ENCODE peak calls at places on chromosomes 16 and 17, in eight cellular contexts. K, E, P, G, Z, R, N and F are unnamed samples.

GRCh38 chr17:15361151-15361550 is 19.8 kb upstream of the TEKT3 start:
- DNase-seq in K (no peak), E (no peak), P (no peak), G (no peak), Z (no peak), R (no peak), N (no peak), F (no peak)

GRCh38 chr17:31266042-31266441 is 31.0 kb downstream of the OMG start:
- DNase-seq in K (no peak), E (no peak), P (no peak), G (no peak), Z (no peak), R (peak), N (no peak), F (peak)

GRCh38 chr17:10698116-10698818 is 873 bp downstream of the ADPRM start:
- DNase-seq in K (no peak), E (no peak), P (no peak), G (peak), Z (no peak), R (no peak), N (no peak), F (peak)

GRCh38 chr16:2512920-2513404 is 790 bp upstream of the ATP6V0C start:
- DNase-seq in K (no peak), E (no peak), P (no peak), G (no peak), Z (no peak), R (peak), N (peak), F (no peak)

GRCh38 chr17:38604479-38605229 is 1.1 kb downstream of the SRCIN1 start:
- DNase-seq in K (no peak), E (no peak), P (no peak), G (no peak), Z (no peak), R (no peak), N (no peak), F (peak)

GRCh38 chr17:9715503-9716016 is 70.2 kb downstream of the USP43 start:
- DNase-seq in K (no peak), E (no peak), P (no peak), G (no peak), Z (no peak), R (no peak), N (no peak), F (no peak)

GRCh38 chr17:34527121-34527907 is 52.1 kb upstream of the TMEM132E start:
- DNase-seq in K (no peak), E (no peak), P (no peak), G (no peak), Z (no peak), R (no peak), N (no peak), F (no peak)

GRCh38 chr17:78839762-78840529 is 668 bp downstream of the USP36 start:
- DNase-seq in K (no peak), E (no peak), P (no peak), G (peak), Z (no peak), R (peak), N (peak), F (peak)